ENCODE peak calls at places on chromosomes 4 and X, in six cellular contexts. E, H, R, G, W and C are unnamed samples. For H3K4me1, the result is how much of the 10 kb centered on the place peaks cover.

GRCh38 chr4:6011686-6012085 is 6.5 kb downstream of the C4orf50 start:
- DNase-seq in E (no peak), H (no peak), R (no peak), G (peak), W (no peak), C (no peak)

GRCh38 chr4:28709821-28710330 is 1849.2 kb downstream of the STIM2 start:
- DNase-seq in E (no peak), H (no peak), R (no peak), G (no peak), W (no peak), C (no peak)

GRCh38 chr4:88616275-88616996 is 24.2 kb downstream of the HERC3 start:
- DNase-seq in E (no peak), H (no peak), R (peak), G (no peak), W (no peak), C (no peak)

GRCh38 chr4:95957054-95957453 is 117.2 kb downstream of the PDHA2 start:
- DNase-seq in E (no peak), H (no peak), R (no peak), G (no peak), W (no peak), C (no peak)

GRCh38 chr4:91620952-91621351 is 682.8 kb upstream of the GRID2 start:
- DNase-seq in E (no peak), H (no peak), R (no peak), G (no peak), W (no peak), C (no peak)

GRCh38 chr4:159353422-159354116 is 250.7 kb downstream of the RAPGEF2 start:
- DNase-seq in E (no peak), H (no peak), R (no peak), G (no peak), W (no peak), C (no peak)

GRCh38 chrX:149982310-149982709 is 44.0 kb upstream of the EOLA2 start:
- DNase-seq in E (no peak), H (no peak), R (no peak), G (no peak), W (no peak), C (no peak)

GRCh38 chr4:17400696-17401095 is 111.2 kb downstream of the QDPR start:
- DNase-seq in E (no peak), H (no peak), R (no peak), G (no peak), W (no peak), C (no peak)

GRCh38 chr4:78747328-78747946 is 28.7 kb upstream of the BMP2K start:
- DNase-seq in E (no peak), H (no peak), R (no peak), G (no peak), W (no peak), C (no peak)

GRCh38 chr4:91171217-91171616 is 1044.0 kb downstream of the CCSER1 start:
- DNase-seq in E (no peak), H (no peak), R (no peak), G (no peak), W (no peak), C (no peak)

GRCh38 chrX:101303790-101304189 is 12.7 kb upstream of the TAF7L start:
- DNase-seq in E (no peak), H (no peak), R (no peak), G (no peak), W (no peak), C (no peak)

GRCh38 chr4:182235016-182235415 is 8.2 kb upstream of the TENM3 start:
- DNase-seq in E (peak), H (no peak), R (no peak), G (no peak), W (no peak), C (no peak)

GRCh38 chrX:33001107-33001506 is 210.2 kb downstream of the DMD start:
- DNase-seq in E (no peak), H (no peak), R (no peak), G (no peak), W (no peak), C (no peak)

GRCh38 chrX:468979-469378 is 82.3 kb upstream of the PPP2R3B start:
- DNase-seq in E (no peak), H (no peak), R (no peak), G (no peak), W (no peak), C (no peak)

GRCh38 chr4:38743866-38744265 is 38.9 kb downstream of the TLR10 start:
- DNase-seq in E (no peak), H (no peak), R (no peak), G (no peak), W (no peak), C (no peak)

GRCh38 chrX:53682885-53683555 is 3.5 kb downstream of the HUWE1 start:
- DNase-seq in E (no peak), H (peak), R (peak), G (no peak), W (peak), C (no peak)

GRCh38 chr4:110165382-110166285 is 32.8 kb downstream of the ELOVL6 start:
- DNase-seq in E (no peak), H (no peak), R (peak), G (no peak), W (no peak), C (peak)

GRCh38 chr4:125689839-125690238 is 375.1 kb downstream of the FAT4 start:
- DNase-seq in E (no peak), H (no peak), R (no peak), G (no peak), W (no peak), C (no peak)

GRCh38 chr4:35364321-35364870 is 879.9 kb downstream of the ARAP2 start:
- DNase-seq in E (no peak), H (no peak), R (no peak), G (no peak), W (no peak), C (no peak)

GRCh38 chrX:70479197-70479969 is 34.7 kb downstream of the DLG3 start:
- DNase-seq in E (no peak), H (no peak), R (peak), G (no peak), W (no peak), C (no peak)

GRCh38 chr4:128570380-128570779 is 239.1 kb upstream of the JADE1 start:
- DNase-seq in E (no peak), H (peak), R (peak), G (no peak), W (peak), C (peak)

GRCh38 chr4:44319129-44319528 is 129.5 kb downstream of the KCTD8 start:
- DNase-seq in E (no peak), H (no peak), R (no peak), G (no peak), W (no peak), C (no peak)

GRCh38 chrX:53481816-53482485 is 47.8 kb upstream of the HSD17B10 start:
- DNase-seq in E (no peak), H (peak), R (peak), G (no peak), W (peak), C (peak)

GRCh38 chr4:38449506-38450174 is 214.4 kb upstream of the KLF3 start:
- DNase-seq in E (peak), H (no peak), R (no peak), G (no peak), W (no peak), C (no peak)

GRCh38 chr4:3792813-3793212 is 26.6 kb downstream of the ADRA2C start:
- DNase-seq in E (no peak), H (no peak), R (peak), G (no peak), W (no peak), C (no peak)

GRCh38 chrX:47583240-47583861 is 1.1 kb downstream of the TIMP1 start:
- DNase-seq in E (peak), H (no peak), R (no peak), G (no peak), W (no peak), C (no peak)

GRCh38 chrX:109684136-109684535 is 48.9 kb downstream of the ACSL4 start:
- DNase-seq in E (no peak), H (no peak), R (no peak), G (no peak), W (no peak), C (no peak)

GRCh38 chr4:15649914-15650545 is 5.1 kb downstream of the FBXL5 start:
- DNase-seq in E (no peak), H (peak), R (peak), G (no peak), W (peak), C (no peak)
- H3K4me1 ChIP-seq in E (half or more), H (half or more), R (under half), G (under half), W (under half), C (under half)

GRCh38 chr4:173330590-173330989 is 3.6 kb downstream of the HMGB2 start:
- DNase-seq in E (no peak), H (no peak), R (no peak), G (no peak), W (no peak), C (no peak)
- H3K4me3 ChIP-seq in E (no peak), H (peak), R (no peak), G (no peak), W (no peak), C (no peak)

DNA sequence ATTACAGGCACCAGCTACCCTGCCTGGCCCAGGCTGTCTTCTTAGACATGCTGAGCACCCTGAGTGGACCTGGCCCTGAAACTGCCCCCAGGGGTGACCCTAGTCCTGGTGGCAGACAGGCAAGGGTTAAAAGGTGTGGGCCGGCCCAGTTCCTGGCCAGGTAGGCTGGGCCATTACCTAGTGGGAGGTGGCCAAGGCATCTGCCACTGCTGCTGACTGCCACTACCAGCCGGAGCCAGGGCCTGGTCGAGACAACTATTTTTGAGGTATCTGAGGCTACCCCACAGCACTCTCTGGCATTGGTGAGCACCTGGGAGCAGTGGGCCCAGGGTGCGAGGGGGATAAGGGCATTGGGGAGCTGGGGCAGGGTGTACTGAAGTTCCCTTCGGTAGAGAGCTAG is at the start of gene CCDC120:
- DNase-seq in E (no peak), H (peak), R (no peak), G (no peak), W (no peak), C (peak)
- TF ChIP-seq POLR2A in E (no peak), H (no peak), R (no peak), G (no peak), W (no peak), C (peak)

DNA sequence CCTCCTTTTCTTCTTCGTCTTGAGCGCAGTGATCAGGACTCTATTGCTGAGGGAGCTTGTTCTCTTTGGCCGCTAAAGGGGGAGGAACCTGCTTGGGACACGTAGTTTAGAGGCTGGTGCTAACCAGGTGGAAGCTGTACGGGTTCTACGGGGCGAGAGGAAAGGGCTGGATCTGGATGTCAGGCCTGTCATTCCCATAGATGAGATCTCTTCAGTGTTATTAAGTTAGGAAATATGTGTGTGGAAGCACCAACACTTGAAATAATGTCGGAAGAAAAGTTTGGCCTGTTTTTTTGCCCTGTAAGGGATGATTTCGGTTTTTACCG is 643 bp downstream of the SRP72 start:
- DNase-seq in E (no peak), H (peak), R (peak), G (peak), W (no peak), C (peak)
- H3K4me1 ChIP-seq in E (under half), H (under half), R (under half), G (under half), W (under half), C (under half)

GRCh38 chr4:26859762-26860156 is 882 bp upstream of the STIM2 start:
- DNase-seq in E (no peak), H (no peak), R (no peak), G (no peak), W (no peak), C (no peak)
- H3K4me3 ChIP-seq in E (peak), H (peak), R (peak), G (peak), W (peak), C (peak)

DNA sequence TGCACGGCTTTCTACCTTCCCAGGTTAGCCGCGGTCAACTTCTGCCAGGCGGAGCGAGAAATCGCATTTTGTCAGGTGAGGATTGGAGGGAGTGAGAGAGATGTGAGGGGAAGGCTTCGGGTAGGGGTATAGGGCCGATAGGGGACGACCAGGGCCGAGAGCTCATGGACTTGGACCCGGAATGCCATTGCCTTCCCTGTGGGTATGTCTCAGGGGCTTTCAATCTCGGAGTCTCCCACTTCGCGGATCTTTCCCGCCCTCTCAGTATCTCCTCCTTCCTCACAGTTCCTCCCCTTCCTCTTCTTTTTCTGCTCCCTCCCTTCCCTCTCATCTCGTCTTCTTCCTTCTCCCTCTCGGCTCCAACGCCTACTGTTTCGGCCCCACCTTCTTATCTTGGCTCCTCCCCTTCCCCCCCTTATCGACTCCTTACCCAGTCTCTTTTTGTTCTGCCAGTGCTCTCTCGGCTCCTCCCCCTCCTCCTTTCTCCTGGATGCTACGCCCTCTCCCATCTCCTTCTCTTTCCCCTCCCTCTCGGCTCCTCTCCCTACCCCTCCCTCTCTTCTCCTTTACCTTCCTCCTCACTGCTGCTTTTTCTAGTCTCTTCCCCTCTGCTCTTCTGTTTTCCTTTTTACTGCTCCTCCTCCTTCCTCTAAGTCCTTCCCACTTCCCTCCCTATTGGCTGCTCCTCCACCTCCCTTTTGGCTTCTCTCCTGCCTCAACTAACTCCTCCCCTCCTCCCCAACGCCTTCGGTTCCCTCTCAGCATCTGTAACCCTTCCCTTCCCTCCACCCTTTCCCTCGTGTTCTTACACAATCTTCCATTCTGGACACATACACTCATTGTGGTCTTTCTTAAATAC is 29.4 kb upstream of the RBMX start:
- DNase-seq in E (peak), H (peak), R (peak), G (peak), W (peak), C (peak)
- TF ChIP-seq POLR2A in E (no peak), H (no peak), R (peak), G (peak), W (peak), C (no peak)

GRCh38 chr4:106041294-106042002 is 146.2 kb downstream of the NPNT start:
- DNase-seq in E (no peak), H (no peak), R (no peak), G (no peak), W (no peak), C (no peak)
- H3K4me1 ChIP-seq in E (under half), H (under half), R (under half), G (under half), W (under half), C (under half)

GRCh38 chr4:86033171-86033570 is 326.7 kb downstream of the MAPK10 start:
- DNase-seq in E (no peak), H (peak), R (no peak), G (no peak), W (peak), C (no peak)
- H3K4me3 ChIP-seq in E (no peak), H (no peak), R (no peak), G (no peak), W (no peak), C (no peak)

GRCh38 chr4:94207469-94208224 is at the start of gene SMARCAD1:
- DNase-seq in E (peak), H (peak), R (peak), G (peak), W (peak), C (peak)
- TF ChIP-seq POLR2A in E (no peak), H (no peak), R (peak), G (no peak), W (peak), C (peak)